ENCODE peak calls at places on chromosome 3, in four cellular contexts. One of them, this sample, is unnamed.

GRCh38 chr3:156764761-156765160 is 61.4 kb upstream of the LEKR1 start:
- DNase-seq in H1: no peak
- DNase-seq in H9: no peak
- DNase-seq in neuronal stem cell: no peak
- DNase-seq in this sample: no peak

GRCh38 chr3:111385971-111386495 is 156.0 kb upstream of the CD96 start:
- DNase-seq in H1: no peak
- DNase-seq in H9: no peak
- DNase-seq in neuronal stem cell: no peak
- DNase-seq in this sample: no peak

GRCh38 chr3:145807990-145808389 is 353.0 kb downstream of the PLOD2 start:
- DNase-seq in H1: no peak
- DNase-seq in H9: no peak
- DNase-seq in neuronal stem cell: no peak
- DNase-seq in this sample: peak

GRCh38 chr3:171508676-171509075 is 48.5 kb upstream of the TNIK start:
- DNase-seq in H1: no peak
- DNase-seq in H9: no peak
- DNase-seq in neuronal stem cell: no peak
- DNase-seq in this sample: no peak

GRCh38 chr3:144466540-144466939 is 494.9 kb downstream of the DIPK2A start:
- DNase-seq in H1: no peak
- DNase-seq in H9: no peak
- DNase-seq in neuronal stem cell: no peak
- DNase-seq in this sample: no peak

GRCh38 chr3:179967622-179968021 is 69.1 kb downstream of the PEX5L start:
- DNase-seq in H1: no peak
- DNase-seq in H9: no peak
- DNase-seq in neuronal stem cell: no peak
- DNase-seq in this sample: no peak

GRCh38 chr3:135739755-135740154 is 225.8 kb upstream of the PPP2R3A start:
- DNase-seq in H1: no peak
- DNase-seq in H9: no peak
- DNase-seq in neuronal stem cell: peak
- DNase-seq in this sample: no peak

GRCh38 chr3:187022403-187023029 is 92.2 kb downstream of the ST6GAL1 start:
- DNase-seq in H1: no peak
- DNase-seq in H9: no peak
- DNase-seq in neuronal stem cell: no peak
- DNase-seq in this sample: no peak

GRCh38 chr3:127997961-127998360 is 54.3 kb upstream of the SEC61A1 start:
- DNase-seq in H1: no peak
- DNase-seq in H9: no peak
- DNase-seq in neuronal stem cell: no peak
- DNase-seq in this sample: no peak

GRCh38 chr3:190701096-190701532 is 161.4 kb downstream of the GMNC start:
- DNase-seq in H1: peak
- DNase-seq in H9: peak
- DNase-seq in neuronal stem cell: peak
- DNase-seq in this sample: peak

GRCh38 chr3:24704496-24704895 is 209.8 kb upstream of the THRB start:
- DNase-seq in H1: no peak
- DNase-seq in H9: no peak
- DNase-seq in neuronal stem cell: no peak
- DNase-seq in this sample: no peak

GRCh38 chr3:112686360-112686759 is 45.4 kb upstream of the CCDC80 start:
- DNase-seq in H1: no peak
- DNase-seq in H9: no peak
- DNase-seq in neuronal stem cell: no peak
- DNase-seq in this sample: no peak

GRCh38 chr3:187139895-187140253 is 578 bp upstream of the RPL39L start:
- DNase-seq in H1: no peak
- DNase-seq in H9: no peak
- DNase-seq in neuronal stem cell: no peak
- DNase-seq in this sample: no peak

GRCh38 chr3:80152692-80153091 is 384.9 kb upstream of the ROBO1 start:
- DNase-seq in H1: no peak
- DNase-seq in H9: no peak
- DNase-seq in neuronal stem cell: no peak
- DNase-seq in this sample: no peak

GRCh38 chr3:38614091-38614490 is 35.4 kb downstream of the SCN5A start:
- DNase-seq in H1: no peak
- DNase-seq in H9: no peak
- DNase-seq in neuronal stem cell: no peak
- DNase-seq in this sample: no peak

GRCh38 chr3:71713041-71713440 is 12.2 kb downstream of the EIF4E3 start:
- DNase-seq in H1: no peak
- DNase-seq in H9: no peak
- DNase-seq in neuronal stem cell: no peak
- DNase-seq in this sample: no peak

GRCh38 chr3:156547637-156548036 is 7.3 kb downstream of the SSR3 start:
- DNase-seq in H1: no peak
- DNase-seq in H9: no peak
- DNase-seq in neuronal stem cell: no peak
- DNase-seq in this sample: peak

GRCh38 chr3:12325594-12326295 is 36.9 kb downstream of the PPARG start:
- DNase-seq in H1: no peak
- DNase-seq in H9: no peak
- DNase-seq in neuronal stem cell: no peak
- DNase-seq in this sample: no peak

GRCh38 chr3:155184027-155184426 is 103.9 kb downstream of the MME start:
- DNase-seq in H1: no peak
- DNase-seq in H9: no peak
- DNase-seq in neuronal stem cell: no peak
- DNase-seq in this sample: peak

GRCh38 chr3:67551366-67552016 is 102.9 kb downstream of the SUCLG2 start:
- DNase-seq in H1: no peak
- DNase-seq in H9: no peak
- DNase-seq in neuronal stem cell: no peak
- DNase-seq in this sample: no peak

GRCh38 chr3:62149962-62150361 is 223.4 kb downstream of the FEZF2 start:
- DNase-seq in H1: no peak
- DNase-seq in H9: no peak
- DNase-seq in neuronal stem cell: no peak
- DNase-seq in this sample: peak

GRCh38 chr3:167728631-167729335 is 5.9 kb downstream of the PDCD10 start:
- DNase-seq in H1: no peak
- DNase-seq in H9: no peak
- DNase-seq in neuronal stem cell: no peak
- DNase-seq in this sample: no peak

GRCh38 chr3:123522666-123523412 is 62.0 kb downstream of the HACD2 start:
- DNase-seq in H1: no peak
- DNase-seq in H9: no peak
- DNase-seq in neuronal stem cell: no peak
- DNase-seq in this sample: no peak

GRCh38 chr3:2657408-2657807 is 452.8 kb downstream of the IL5RA start:
- DNase-seq in H1: no peak
- DNase-seq in H9: no peak
- DNase-seq in neuronal stem cell: no peak
- DNase-seq in this sample: peak

GRCh38 chr3:12891985-12892839 is 50.8 kb upstream of the RPL32 start:
- DNase-seq in H1: no peak
- DNase-seq in H9: peak
- DNase-seq in neuronal stem cell: peak
- DNase-seq in this sample: peak

GRCh38 chr3:25349828-25350227 is 78.2 kb upstream of the RARB start:
- DNase-seq in H1: no peak
- DNase-seq in H9: no peak
- DNase-seq in neuronal stem cell: no peak
- DNase-seq in this sample: no peak

GRCh38 chr3:192444096-192444790 is 283.1 kb downstream of the FGF12 start:
- DNase-seq in H1: peak
- DNase-seq in H9: peak
- DNase-seq in neuronal stem cell: peak
- DNase-seq in this sample: peak

GRCh38 chr3:163476179-163476578 is 1602.1 kb downstream of the SI start:
- DNase-seq in H1: no peak
- DNase-seq in H9: no peak
- DNase-seq in neuronal stem cell: no peak
- DNase-seq in this sample: no peak

GRCh38 chr3:141407043-141407442 is 38.7 kb downstream of the ZBTB38 start:
- DNase-seq in H1: no peak
- DNase-seq in H9: no peak
- DNase-seq in neuronal stem cell: no peak
- DNase-seq in this sample: peak

GRCh38 chr3:105579439-105579838 is 212.7 kb downstream of the ALCAM start:
- DNase-seq in H1: no peak
- DNase-seq in H9: no peak
- DNase-seq in neuronal stem cell: no peak
- DNase-seq in this sample: no peak

GRCh38 chr3:193894121-193894863 is 241.7 kb upstream of the HES1 start:
- DNase-seq in H1: no peak
- DNase-seq in H9: no peak
- DNase-seq in neuronal stem cell: no peak
- DNase-seq in this sample: no peak

GRCh38 chr3:138455801-138456716 is 21.6 kb downstream of the ESYT3 start:
- DNase-seq in H1: no peak
- DNase-seq in H9: peak
- DNase-seq in neuronal stem cell: no peak
- DNase-seq in this sample: no peak

GRCh38 chr3:61589856-61590255 is 28.5 kb downstream of the PTPRG start:
- DNase-seq in H1: no peak
- DNase-seq in H9: no peak
- DNase-seq in neuronal stem cell: no peak
- DNase-seq in this sample: peak

GRCh38 chr3:11211531-11212300 is 57.4 kb downstream of the HRH1 start:
- DNase-seq in H1: no peak
- DNase-seq in H9: no peak
- DNase-seq in neuronal stem cell: no peak
- DNase-seq in this sample: peak

GRCh38 chr3:14767706-14768105 is 51.1 kb upstream of the FGD5 start:
- DNase-seq in H1: no peak
- DNase-seq in H9: peak
- DNase-seq in neuronal stem cell: no peak
- DNase-seq in this sample: no peak

DNA sequence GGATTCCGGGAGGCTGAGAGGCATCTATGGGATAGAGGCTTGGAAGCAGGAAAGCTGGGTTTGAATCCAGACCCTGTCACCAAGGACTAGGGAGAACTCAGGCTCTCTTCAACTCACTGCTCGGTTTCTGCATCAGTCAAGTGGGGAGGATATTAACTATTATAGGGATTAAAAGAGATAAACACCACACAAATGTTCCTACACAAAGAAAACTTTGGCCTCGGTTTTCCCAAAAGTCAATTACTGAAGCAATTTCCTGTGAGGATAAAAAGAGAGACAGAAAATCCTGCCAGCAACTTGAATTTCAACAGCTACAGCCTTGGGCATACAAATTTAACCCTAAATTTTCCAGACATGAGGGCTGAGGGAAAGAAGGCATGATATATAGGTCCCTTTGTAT is 36.0 kb downstream of the ITGB5 start:
- DNase-seq in H1: no peak
- DNase-seq in H9: no peak
- DNase-seq in neuronal stem cell: no peak
- DNase-seq in this sample: peak
- H2BK12ac ChIP-seq in H1: no peak
- H2BK12ac ChIP-seq in H9: no peak
- H2BK12ac ChIP-seq in neuronal stem cell: no peak
- H2BK12ac ChIP-seq in this sample: no peak

DNA sequence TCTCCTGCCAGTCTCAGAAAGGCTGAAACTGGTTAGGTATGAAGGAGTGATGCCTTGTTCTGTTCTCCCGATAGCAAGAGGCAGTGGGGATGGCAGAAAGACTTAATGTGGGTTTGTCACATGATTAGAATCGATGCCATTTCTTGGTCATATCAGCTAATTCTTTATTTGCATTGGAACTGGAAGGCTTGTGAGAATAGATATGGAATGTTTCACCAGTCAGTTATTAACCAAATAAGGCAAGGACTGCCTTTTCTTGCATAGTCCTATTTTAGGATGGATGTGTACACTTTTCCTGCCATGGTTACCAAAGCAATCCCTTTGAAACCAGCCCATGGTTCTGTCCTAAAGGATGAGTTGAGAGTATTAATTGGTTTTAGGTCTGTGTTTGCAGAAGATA is 33.7 kb downstream of the FILIP1L start:
- DNase-seq in H1: no peak
- DNase-seq in H9: no peak
- DNase-seq in neuronal stem cell: no peak
- DNase-seq in this sample: peak
- H2BK15ac ChIP-seq in H1: no peak
- H2BK15ac ChIP-seq in H9: no peak
- H2BK15ac ChIP-seq in neuronal stem cell: no peak
- H2BK15ac ChIP-seq in this sample: no peak

GRCh38 chr3:30472090-30472489 is 134.3 kb upstream of the TGFBR2 start:
- DNase-seq in H1: no peak
- DNase-seq in H9: no peak
- DNase-seq in neuronal stem cell: no peak
- DNase-seq in this sample: no peak

GRCh38 chr3:30469125-30469524 is 137.3 kb upstream of the TGFBR2 start:
- DNase-seq in H1: no peak
- DNase-seq in H9: no peak
- DNase-seq in neuronal stem cell: no peak
- DNase-seq in this sample: no peak

GRCh38 chr3:30473374-30474051 is 132.9 kb upstream of the TGFBR2 start:
- DNase-seq in H1: no peak
- DNase-seq in H9: no peak
- DNase-seq in neuronal stem cell: no peak
- DNase-seq in this sample: peak

GRCh38 chr3:30470566-30470965 is 135.8 kb upstream of the TGFBR2 start:
- DNase-seq in H1: no peak
- DNase-seq in H9: no peak
- DNase-seq in neuronal stem cell: no peak
- DNase-seq in this sample: no peak

DNA sequence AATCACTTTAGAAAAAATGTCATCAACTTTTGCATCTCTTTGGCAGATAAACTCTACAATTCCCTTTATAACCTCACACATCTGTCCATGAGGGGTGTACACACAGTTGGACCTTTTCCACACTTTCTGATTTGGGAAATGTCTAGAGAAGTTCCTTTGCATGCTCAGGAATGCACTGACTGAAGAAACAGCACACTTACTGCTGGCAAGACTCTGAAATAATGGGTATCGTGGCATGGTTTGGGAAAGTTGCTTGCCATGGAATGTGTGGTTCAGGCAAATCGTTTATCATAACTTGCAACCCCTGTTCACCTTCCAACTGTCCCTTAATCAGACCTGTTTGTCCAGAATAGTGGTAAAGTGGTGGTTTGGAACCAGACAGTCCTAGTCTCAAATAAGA is 135.3 kb upstream of the TGFBR2 start:
- DNase-seq in H1: no peak
- DNase-seq in H9: no peak
- DNase-seq in neuronal stem cell: no peak
- DNase-seq in this sample: no peak
- H3K9ac ChIP-seq in H1: no peak
- H3K9ac ChIP-seq in H9: no peak
- H3K9ac ChIP-seq in neuronal stem cell: no peak
- H3K9ac ChIP-seq in this sample: peak

DNA sequence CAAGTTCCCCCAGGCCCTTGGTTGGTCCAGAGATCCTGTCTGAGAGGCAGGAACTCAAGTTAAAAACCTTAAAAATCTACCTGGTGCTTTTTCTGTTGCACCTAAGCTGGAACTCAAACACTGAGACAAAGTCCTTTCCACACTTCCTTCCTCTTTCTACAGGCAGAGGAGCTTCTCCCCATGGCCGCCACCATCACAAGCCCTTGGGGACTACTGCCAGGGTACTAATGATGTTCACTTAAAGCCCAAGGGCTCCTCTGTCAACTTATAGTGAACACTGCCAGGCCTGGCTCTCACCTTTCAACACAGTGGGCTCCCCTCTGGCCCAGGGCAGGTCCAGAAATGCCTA is 26.0 kb downstream of the TM4SF18 start:
- DNase-seq in H1: no peak
- DNase-seq in H9: no peak
- DNase-seq in neuronal stem cell: no peak
- DNase-seq in this sample: no peak
- H2BK12ac ChIP-seq in H1: no peak
- H2BK12ac ChIP-seq in H9: no peak
- H2BK12ac ChIP-seq in neuronal stem cell: no peak
- H2BK12ac ChIP-seq in this sample: no peak